ENCODE peak calls at places on chromosome 22, in eight cellular contexts. L is anterior cingulate cortex; N is HFFc6; W is posterior cingulate gyrus; S is occipital lobe; H is C1 segment of cervical spinal cord; T is neural crest cell; Z is stimulated activated CD8-positive, alpha-beta memory T cell treated with anti-CD3 and anti-CD28 coated beads, Interleukin-7, amount 100 ng/mL, for 4 hours. D is an unnamed sample.

GRCh38 chr22:49328076-49328475 is 499.6 kb downstream of the BRD1 start:
- DNase-seq in W (no peak), S (no peak), H (no peak), Z (no peak), N (no peak), T (no peak), L (no peak), D (no peak)

GRCh38 chr22:50516068-50516467 is 8.0 kb downstream of the NCAPH2 start:
- DNase-seq in T (no peak), H (no peak), W (no peak), N (no peak), S (no peak), L (no peak), Z (no peak), D (no peak)

GRCh38 chr22:35357883-35358621 is 22.8 kb upstream of the HMOX1 start:
- DNase-seq in H (no peak), N (peak), W (no peak), T (no peak), Z (no peak), S (no peak), L (no peak), D (no peak)

GRCh38 chr22:39820266-39820665 is 73.3 kb downstream of the ENTHD1 start:
- DNase-seq in L (no peak), H (no peak), W (no peak), T (no peak), N (peak), Z (no peak), S (no peak), D (no peak)

GRCh38 chr22:43273902-43274484 is 69.2 kb downstream of the SCUBE1 start:
- DNase-seq in S (no peak), W (no peak), H (no peak), L (no peak), Z (no peak), T (peak), N (peak), D (peak)

GRCh38 chr22:19040581-19041402 is 81.4 kb downstream of the DGCR2 start:
- DNase-seq in W (peak), N (no peak), Z (no peak), H (no peak), S (no peak), T (no peak), L (no peak), D (no peak)

GRCh38 chr22:27842236-27842993 is 40.9 kb upstream of the MN1 start:
- DNase-seq in N (no peak), T (no peak), Z (no peak), H (no peak), L (no peak), W (no peak), S (no peak), D (no peak)

GRCh38 chr22:24391836-24392217 is 35.6 kb upstream of the ADORA2A start:
- DNase-seq in L (no peak), T (no peak), H (no peak), S (no peak), W (no peak), N (peak), Z (no peak), D (no peak)

GRCh38 chr22:37544955-37545702 is 15.2 kb upstream of the CDC42EP1 start:
- DNase-seq in H (peak), T (peak), Z (no peak), N (peak), L (no peak), S (no peak), W (no peak), D (peak)

GRCh38 chr22:39215070-39215396 is 29.7 kb downstream of the PDGFB start:
- DNase-seq in S (no peak), Z (no peak), H (no peak), T (no peak), N (no peak), L (no peak), W (no peak), D (no peak)

GRCh38 chr22:36026741-36027140 is 1.9 kb downstream of the RBFOX2 start:
- DNase-seq in S (peak), T (no peak), L (no peak), N (peak), H (no peak), Z (no peak), W (no peak), D (no peak)

GRCh38 chr22:46072030-46072881 is 78.1 kb upstream of the PPARA start:
- DNase-seq in S (no peak), W (peak), N (peak), Z (no peak), H (no peak), L (no peak), T (no peak), D (no peak)

GRCh38 chr22:35621446-35621845 is 4.3 kb upstream of the MB start:
- DNase-seq in S (no peak), H (no peak), W (no peak), Z (no peak), T (no peak), N (no peak), L (no peak), D (no peak)

GRCh38 chr22:38788417-38788816 is 5.5 kb downstream of the DNAL4 start:
- DNase-seq in L (peak), S (peak), N (peak), W (no peak), Z (no peak), H (no peak), T (no peak), D (no peak)

GRCh38 chr22:37130031-37130430 is 19.7 kb downstream of the IL2RB start:
- DNase-seq in W (no peak), S (no peak), N (no peak), L (no peak), Z (no peak), H (no peak), T (no peak), D (no peak)

GRCh38 chr22:39908737-39909136 is 7.9 kb downstream of the GRAP2 start:
- DNase-seq in Z (no peak), N (peak), S (no peak), W (no peak), L (no peak), H (no peak), T (no peak), D (no peak)

GRCh38 chr22:27475548-27475897 is 326.0 kb downstream of the MN1 start:
- DNase-seq in N (no peak), W (no peak), Z (no peak), L (no peak), S (no peak), H (no peak), T (no peak), D (no peak)

GRCh38 chr22:29393019-29393608 is 4.7 kb upstream of the AP1B1 start:
- DNase-seq in Z (no peak), H (no peak), T (no peak), L (no peak), N (no peak), W (no peak), S (no peak), D (no peak)

GRCh38 chr22:42670921-42671709 is 21.9 kb upstream of the CYB5R3 start:
- DNase-seq in L (no peak), H (no peak), N (no peak), Z (no peak), T (no peak), S (no peak), W (no peak), D (no peak)